ENCODE peak calls at places on chromosome 9, in four cellular contexts. F, J, C and I are unnamed samples.

GRCh38 chr9:4366649-4367330 is 66.9 kb upstream of the GLIS3 start:
- DNase-seq in C (peak), F (no peak), J (peak), I (no peak)

GRCh38 chr9:112831281-112831851 is 59.3 kb downstream of the SLC46A2 start:
- DNase-seq in J (no peak), C (no peak), F (no peak), I (no peak)

GRCh38 chr9:115213777-115214428 is 95.9 kb upstream of the TNC start:
- DNase-seq in C (no peak), J (no peak), F (peak), I (no peak)

GRCh38 chr9:136086213-136086881 is 8.7 kb downstream of the NACC2 start:
- DNase-seq in C (no peak), F (no peak), J (no peak), I (no peak)

GRCh38 chr9:2093920-2094597 is 78.9 kb downstream of the SMARCA2 start:
- DNase-seq in C (no peak), J (no peak), F (peak), I (no peak)

GRCh38 chr9:94086468-94086867 is 2.2 kb downstream of the PTPDC1 start:
- DNase-seq in J (no peak), C (no peak), F (no peak), I (no peak)

GRCh38 chr9:133347515-133347984 is 381 bp downstream of the MED22 start:
- DNase-seq in C (no peak), F (no peak), J (no peak), I (no peak)

GRCh38 chr9:108565651-108566378 is 290.0 kb downstream of the ACTL7B start:
- DNase-seq in C (no peak), F (peak), J (peak), I (no peak)

GRCh38 chr9:134375430-134376385 is 49.5 kb downstream of the RXRA start:
- DNase-seq in C (no peak), J (no peak), F (no peak), I (no peak)

GRCh38 chr9:132631685-132632084 is 38.1 kb downstream of the DDX31 start:
- DNase-seq in J (no peak), F (no peak), C (no peak), I (no peak)

GRCh38 chr9:136170291-136170901 is 34.5 kb downstream of the LHX3 start:
- DNase-seq in J (no peak), F (no peak), C (peak), I (peak)

GRCh38 chr9:562330-562729 is 279.2 kb upstream of the DMRT1 start:
- DNase-seq in F (no peak), J (no peak), C (no peak), I (no peak)

GRCh38 chr9:13863112-13863511 is 450.8 kb downstream of the NFIB start:
- DNase-seq in C (no peak), F (no peak), J (no peak), I (no peak)

GRCh38 chr9:11149065-11149464 is 536.3 kb upstream of the PTPRD start:
- DNase-seq in F (no peak), J (no peak), C (no peak), I (no peak)

GRCh38 chr9:129720181-129720864 is 32.5 kb downstream of the PTGES start:
- DNase-seq in J (peak), F (no peak), C (no peak), I (no peak)

GRCh38 chr9:125258160-125258559 is 3.5 kb upstream of the GAPVD1 start:
- DNase-seq in F (no peak), J (no peak), C (no peak), I (no peak)

GRCh38 chr9:125258832-125259534 is 2.6 kb upstream of the GAPVD1 start:
- DNase-seq in F (no peak), J (peak), C (no peak), I (no peak)

GRCh38 chr9:125260564-125260963 is 1.1 kb upstream of the GAPVD1 start:
- DNase-seq in F (no peak), C (no peak), J (peak), I (no peak)

GRCh38 chr9:125254231-125254630 is 7.4 kb upstream of the GAPVD1 start:
- DNase-seq in F (no peak), C (no peak), J (no peak), I (no peak)

GRCh38 chr9:125255781-125256391 is 5.7 kb upstream of the GAPVD1 start:
- DNase-seq in F (no peak), J (peak), C (no peak), I (no peak)
- TF ChIP-seq CTCF in F (peak), J (peak), C (no peak), I (no peak)

GRCh38 chr9:137294684-137295312 is 7.3 kb downstream of the NRARP start:
- DNase-seq in F (no peak), J (no peak), C (no peak), I (no peak)
- TF ChIP-seq CTCF in F (peak), J (peak), C (no peak), I (no peak)

DNA sequence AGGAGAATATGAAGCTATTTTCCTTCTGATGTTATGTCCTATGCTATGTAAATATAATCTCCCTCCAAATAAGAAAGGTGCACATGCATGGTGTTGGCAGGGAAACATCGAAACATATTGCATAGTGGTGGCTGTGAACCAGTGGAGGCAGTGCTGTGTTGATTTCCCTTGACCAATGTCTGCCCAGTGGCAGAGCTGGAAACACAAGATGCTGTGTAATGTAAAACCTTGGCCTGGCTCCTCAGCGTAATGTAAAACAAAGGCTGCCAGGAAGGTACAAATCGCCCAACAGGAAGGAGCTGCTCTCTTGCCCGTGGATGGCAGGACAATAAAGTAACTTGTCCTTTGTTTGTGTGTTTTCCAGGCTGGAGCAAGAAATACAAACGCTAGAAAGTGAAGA is 143.4 kb downstream of the PALM2AKAP2 start:
- DNase-seq in C (no peak), F (no peak), J (no peak), I (no peak)
- TF ChIP-seq CTCF in C (no peak), F (no peak), J (no peak), I (no peak)

DNA sequence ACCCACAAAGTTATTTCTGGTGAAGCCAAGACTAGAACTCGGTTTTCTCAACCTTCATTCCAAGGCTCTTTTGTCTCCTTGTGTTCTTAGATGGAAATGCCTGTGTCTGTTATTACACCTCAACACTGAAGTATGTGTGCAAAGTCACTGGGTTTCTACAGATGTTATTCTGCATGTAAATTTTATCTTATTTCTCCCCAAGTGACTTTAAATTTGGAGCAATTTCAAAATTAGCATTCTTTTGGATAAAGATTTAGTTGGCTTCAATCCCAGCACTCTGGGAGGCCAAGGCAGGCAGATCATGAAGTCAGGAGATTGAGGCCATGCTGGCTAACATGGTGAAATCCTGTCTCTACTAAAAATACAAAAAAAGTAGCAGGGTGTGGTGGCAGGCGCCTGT is 104.4 kb upstream of the GNA14 start:
- DNase-seq in J (no peak), F (no peak), C (no peak), I (no peak)
- TF ChIP-seq CTCF in J (no peak), F (no peak), C (no peak), I (no peak)

DNA sequence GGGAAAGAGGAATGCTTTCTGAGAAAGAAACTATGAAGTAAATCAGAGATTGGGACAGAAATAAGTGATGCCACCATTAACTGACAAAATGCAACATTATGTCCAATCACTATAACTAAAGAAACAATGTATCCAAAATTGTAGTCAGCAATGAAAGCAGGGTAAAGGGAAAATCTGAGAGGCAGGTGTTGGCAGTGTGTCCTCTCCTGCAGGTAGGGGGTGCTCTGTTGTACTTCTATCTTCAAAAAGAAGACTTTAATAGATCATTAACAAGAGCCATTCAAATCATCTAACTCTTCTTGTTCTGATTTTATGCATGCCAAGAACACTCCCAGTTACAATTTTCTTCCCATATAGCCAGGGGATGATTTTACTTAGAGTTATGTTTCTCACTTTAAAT is 1275.7 kb downstream of the PTPRD start:
- DNase-seq in F (no peak), J (no peak), C (no peak), I (no peak)
- TF ChIP-seq CTCF in F (peak), J (no peak), C (no peak), I (no peak)

DNA sequence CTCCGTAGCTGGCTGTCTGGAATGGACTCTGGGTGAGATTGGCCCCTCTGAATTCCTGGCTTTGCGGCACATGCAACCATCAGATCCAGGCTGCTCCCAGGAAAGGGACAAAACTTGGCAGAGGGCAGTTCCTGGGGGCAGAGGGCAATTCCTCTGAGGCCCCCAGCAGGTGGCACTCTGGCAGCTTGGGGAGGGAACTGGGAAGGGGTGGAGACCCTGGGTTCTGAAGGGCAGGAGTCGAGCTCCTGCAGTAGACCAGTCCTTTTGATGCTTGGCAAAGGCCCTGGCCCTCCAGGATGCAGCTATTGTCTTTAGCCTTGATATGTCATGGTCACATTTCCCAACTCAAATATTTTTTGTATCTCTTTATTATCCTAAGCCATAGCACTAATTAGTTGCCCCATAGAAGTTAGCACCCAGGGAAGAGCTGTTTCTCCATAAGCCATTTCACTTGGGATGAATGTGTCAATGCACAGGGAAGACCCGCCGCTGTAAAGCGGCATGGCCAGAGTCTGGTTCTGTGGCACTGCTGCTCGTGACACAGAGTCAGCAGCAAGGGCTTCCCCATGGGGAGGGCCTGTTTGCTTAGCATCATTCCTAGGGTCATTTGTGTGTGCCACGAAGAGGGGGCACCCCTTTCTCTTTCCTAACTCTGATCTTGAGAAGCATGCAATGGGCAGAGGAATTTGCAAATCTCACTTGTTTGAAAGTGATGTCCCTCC is 51.2 kb upstream of the CDK20 start:
- DNase-seq in F (no peak), C (no peak), J (no peak), I (no peak)
- TF ChIP-seq CTCF in F (peak), C (no peak), J (peak), I (no peak)